ENCODE peak calls at places on chromosome 18, in six cellular contexts. E is SK-N-SH, N is GM12878, C is HepG2, O is K562, G is H1. P is an unnamed sample.

GRCh38 chr18:60826346-60826745 is 453.8 kb upstream of the MC4R start:
- DNase-seq in E (no peak), N (no peak), C (peak; percentile 1), O (no peak), G (no peak), P (no peak)

GRCh38 chr18:45155526-45155925 is 459.8 kb upstream of the SLC14A2 start:
- DNase-seq in E (no peak), N (no peak), C (no peak), O (no peak), G (no peak), P (no peak)

GRCh38 chr18:80056095-80056494 is 21.9 kb downstream of the RBFA start:
- DNase-seq in E (no peak), N (no peak), C (no peak), O (no peak), G (no peak), P (no peak)

GRCh38 chr18:78587626-78588600 is 391.7 kb upstream of the SALL3 start:
- DNase-seq in E (no peak), N (no peak), C (no peak), O (no peak), G (no peak), P (no peak)

GRCh38 chr18:23178201-23178600 is 42.9 kb downstream of the CABLES1 start:
- DNase-seq in E (no peak), N (no peak), C (no peak), O (no peak), G (no peak), P (no peak)

GRCh38 chr18:42114310-42114943 is 159.4 kb downstream of the PIK3C3 start:
- DNase-seq in E (peak; percentile 52), N (peak; percentile 42), C (peak; percentile 71), O (peak; percentile 34), G (peak; percentile 36), P (peak; percentile 24)

GRCh38 chr18:75455249-75456183 is 28.0 kb upstream of the SMIM21 start:
- DNase-seq in E (peak; percentile 40), N (no peak), C (no peak), O (no peak), G (peak; percentile 13), P (peak; percentile 5)

GRCh38 chr18:45774065-45774521 is 50.1 kb downstream of the SLC14A1 start:
- DNase-seq in E (no peak), N (no peak), C (no peak), O (no peak), G (no peak), P (no peak)

GRCh38 chr18:39198376-39198775 is 1632.8 kb upstream of the CELF4 start:
- DNase-seq in E (no peak), N (no peak), C (no peak), O (no peak), G (no peak), P (no peak)

GRCh38 chr18:78727877-78728276 is 251.7 kb upstream of the SALL3 start:
- DNase-seq in E (no peak), N (no peak), C (no peak), O (no peak), G (no peak), P (no peak)

GRCh38 chr18:73880387-73880786 is 267.2 kb downstream of the FBXO15 start:
- DNase-seq in E (no peak), N (no peak), C (no peak), O (no peak), G (no peak), P (no peak)

GRCh38 chr18:69897397-69898108 is 50.1 kb downstream of the CD226 start:
- DNase-seq in E (no peak), N (peak; percentile 74), C (no peak), O (no peak), G (no peak), P (peak; percentile 45)

GRCh38 chr18:3157086-3157485 is 62.7 kb downstream of the MYOM1 start:
- DNase-seq in E (no peak), N (no peak), C (no peak), O (no peak), G (no peak), P (no peak)

GRCh38 chr18:12346240-12346565 is 30.8 kb downstream of the AFG3L2 start:
- DNase-seq in E (no peak), N (no peak), C (no peak), O (no peak), G (no peak), P (no peak)

GRCh38 chr18:77392323-77392722 is 142.7 kb downstream of the GALR1 start:
- DNase-seq in E (no peak), N (no peak), C (no peak), O (no peak), G (no peak), P (no peak)

DNA sequence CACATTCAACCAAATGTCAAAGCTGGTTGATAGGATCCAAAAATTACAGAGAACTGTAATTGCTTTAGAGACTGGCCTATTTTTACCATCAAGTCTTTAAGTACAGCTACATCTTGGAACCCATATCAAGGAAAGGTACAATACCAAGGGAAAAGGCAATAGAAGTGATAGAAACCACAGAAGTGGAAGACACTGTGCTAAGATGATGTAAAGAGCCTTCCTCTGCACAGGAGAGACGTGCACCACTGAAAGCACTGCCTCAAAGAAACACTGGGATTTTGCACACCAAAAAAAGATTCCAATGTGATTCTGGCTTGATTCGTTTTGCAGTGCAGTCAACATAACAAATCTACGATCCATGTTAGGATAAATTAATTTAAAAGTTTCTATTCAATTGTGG is 103.1 kb downstream of the BCL2 start:
- DNase-seq in E (no peak), N (no peak), C (no peak), O (no peak), G (no peak), P (no peak)
- H3K4me3 ChIP-seq in E (no peak overlapping the region), N (peak overlapping the region; percentile 31), C (no peak overlapping the region), O (no peak overlapping the region), G (no peak overlapping the region), P (no peak overlapping the region)

GRCh38 chr18:68177807-68178702 is 536.9 kb downstream of the TMX3 start:
- DNase-seq in E (peak; percentile 2), N (no peak), C (peak; percentile 74), O (no peak), G (no peak), P (no peak)

GRCh38 chr18:68176901-68177300 is 538.0 kb downstream of the TMX3 start:
- DNase-seq in E (no peak), N (no peak), C (no peak), O (no peak), G (no peak), P (no peak)

GRCh38 chr18:68172842-68173549 is 541.9 kb downstream of the TMX3 start:
- DNase-seq in E (no peak), N (no peak), C (peak; percentile 27), O (no peak), G (peak; percentile 36), P (no peak)
- TF ChIP-seq CTCF in E (no peak), N (no peak), C (peak; percentile 23), O (no peak), G (peak; percentile 45), P (no peak)

GRCh38 chr18:51211552-51211951 is 14.1 kb upstream of the MEX3C start:
- DNase-seq in E (no peak), N (peak; percentile 63), C (peak; percentile 85), O (no peak), G (no peak), P (peak; percentile 100)
- TF ChIP-seq GABPA in E (no peak), N (peak; percentile 57), C (no peak), O (peak; percentile 74), G (no peak), P (peak; percentile 69)

DNA sequence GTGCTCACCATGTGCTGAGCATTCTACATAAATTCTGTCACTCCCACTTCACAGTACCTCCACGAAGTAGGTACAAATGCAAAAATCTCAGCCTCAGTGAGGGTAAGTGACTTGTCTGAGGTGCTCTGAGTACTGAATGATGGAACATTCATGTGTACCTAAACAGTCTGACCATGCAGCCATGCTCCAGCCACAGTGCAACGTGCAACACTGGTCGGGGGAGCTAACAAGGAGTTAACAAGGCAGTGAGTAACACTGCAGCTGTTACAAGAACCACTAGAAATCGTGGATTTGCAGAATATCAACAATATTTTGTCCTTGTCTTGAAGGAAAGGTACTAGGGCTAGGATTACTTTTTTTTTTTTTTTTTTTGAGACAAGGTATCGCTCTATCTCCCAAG is 36.6 kb upstream of the NDUFV2 start:
- DNase-seq in E (no peak), N (no peak), C (no peak), O (no peak), G (no peak), P (no peak)
- H3K4me3 ChIP-seq in E (no peak overlapping the region), N (no peak overlapping the region), C (no peak overlapping the region), O (no peak overlapping the region), G (no peak overlapping the region), P (no peak overlapping the region)

GRCh38 chr18:10401930-10402329 is 52.5 kb upstream of the APCDD1 start:
- DNase-seq in E (no peak), N (no peak), C (no peak), O (no peak), G (no peak), P (no peak)

GRCh38 chr18:10404148-10404547 is 50.3 kb upstream of the APCDD1 start:
- DNase-seq in E (no peak), N (no peak), C (no peak), O (no peak), G (no peak), P (no peak)

GRCh38 chr18:10401489-10401888 is 52.9 kb upstream of the APCDD1 start:
- DNase-seq in E (no peak), N (no peak), C (no peak), O (no peak), G (no peak), P (no peak)

GRCh38 chr18:10403675-10404074 is 50.8 kb upstream of the APCDD1 start:
- DNase-seq in E (no peak), N (no peak), C (no peak), O (no peak), G (no peak), P (no peak)

DNA sequence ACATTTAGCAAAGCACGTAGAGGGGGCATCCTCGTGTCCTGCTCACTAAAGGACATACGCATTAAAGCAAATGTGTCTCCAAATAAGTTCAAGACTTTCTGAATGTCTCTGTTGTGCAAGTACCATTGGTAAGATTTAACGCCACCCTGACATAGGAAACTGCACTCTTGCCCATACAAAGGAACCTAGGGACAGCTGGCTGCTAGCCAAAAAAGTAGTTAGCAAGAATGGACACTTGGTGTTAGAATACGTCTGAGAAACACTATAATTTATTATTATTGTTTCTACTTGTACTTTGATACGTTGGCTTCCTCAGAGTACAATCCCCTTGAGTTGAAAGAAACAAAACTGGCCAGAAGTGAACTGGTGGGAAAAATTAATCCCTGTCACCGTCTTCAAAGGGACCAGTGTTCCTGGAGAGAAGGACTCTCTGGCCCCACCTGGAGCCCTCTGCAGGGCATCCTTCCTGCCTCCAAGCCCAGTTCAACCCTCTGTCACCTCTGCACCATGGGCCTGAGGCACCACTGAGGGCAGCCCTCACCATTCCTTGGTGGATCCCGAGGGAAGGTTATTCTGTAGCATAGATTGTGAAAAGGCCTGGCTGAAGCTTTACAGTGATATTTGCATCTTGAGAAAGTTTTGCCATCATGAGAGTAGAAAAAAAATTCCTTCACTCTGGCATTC is 51.4 kb upstream of the APCDD1 start:
- DNase-seq in E (no peak), N (no peak), C (no peak), O (no peak), G (no peak), P (no peak)
- TF ChIP-seq CTCF in E (no peak), N (no peak), C (no peak), O (no peak), G (no peak), P (no peak)

DNA sequence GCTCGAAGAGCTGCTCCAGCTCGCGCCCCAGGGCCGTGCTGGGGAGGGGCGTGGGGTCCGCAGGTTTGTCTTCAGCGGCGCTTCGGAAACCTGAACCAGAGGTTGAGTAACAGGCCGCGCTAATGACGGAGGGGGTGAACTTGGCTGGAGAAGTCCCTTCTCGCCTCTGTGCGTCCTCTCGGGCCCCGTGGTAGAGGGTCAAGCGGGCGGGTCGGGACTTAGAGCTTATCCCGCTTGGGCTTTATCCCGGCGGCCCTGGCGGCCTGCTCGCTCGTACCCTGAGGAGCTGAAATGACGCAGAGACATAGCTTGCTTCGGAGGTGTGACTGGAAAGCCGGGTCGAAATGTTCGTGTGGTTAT is 479 bp downstream of the RNMT start:
- DNase-seq in E (no peak), N (no peak), C (peak; percentile 43), O (no peak), G (no peak), P (no peak)
- TF ChIP-seq GABPA in E (no peak), N (no peak), C (no peak), O (no peak), G (no peak), P (no peak)

P was measured in HL-60.